ENCODE peak calls at places on chromosomes 3 and 15, in nine cellular contexts. J is uterus; L is adrenal gland; R is body of pancreas; H is CD8-positive, alpha-beta memory T cell; V is aorta; P is IMR-90; E is colonic mucosa; Y is right lobe of liver. B is an unnamed sample. For H3K9me3 and H3K4me1, the result is how much of the 10 kb centered on the place peaks cover.

GRCh38 chr3:169666079-169666436 is 2.5 kb upstream of the MECOM start:
- DNase-seq in J (no peak), L (no peak), R (no peak), H (no peak), V (no peak), P (no peak), E (no peak), Y (no peak), B (no peak)

GRCh38 chr3:8239095-8239494 is 262.5 kb upstream of the LMCD1 start:
- DNase-seq in J (no peak), L (no peak), R (no peak), H (no peak), V (no peak), P (no peak), E (no peak), Y (peak), B (no peak)

GRCh38 chr15:96325579-96326331 is 4.7 kb upstream of the NR2F2 start:
- DNase-seq in J (no peak), L (no peak), R (no peak), H (no peak), V (no peak), P (peak), E (no peak), Y (no peak), B (no peak)

GRCh38 chr15:85125056-85125661 is 143.5 kb downstream of the PDE8A start:
- DNase-seq in J (no peak), L (no peak), R (no peak), H (no peak), V (no peak), P (peak), E (no peak), Y (no peak), B (no peak)

GRCh38 chr3:138569090-138569489 is 25.0 kb downstream of the CEP70 start:
- DNase-seq in J (no peak), L (no peak), R (no peak), H (no peak), V (no peak), P (peak), E (no peak), Y (no peak), B (no peak)

GRCh38 chr3:61765109-61765876 is 203.9 kb downstream of the PTPRG start:
- DNase-seq in J (no peak), L (no peak), R (no peak), H (no peak), V (no peak), P (no peak), E (no peak), Y (no peak), B (no peak)

GRCh38 chr3:184512621-184513020 is 49.0 kb upstream of the EPHB3 start:
- DNase-seq in J (no peak), L (no peak), R (no peak), H (no peak), V (no peak), P (no peak), E (peak), Y (no peak), B (no peak)

GRCh38 chr3:38648024-38648658 is 1.3 kb downstream of the SCN5A start:
- DNase-seq in J (no peak), L (peak), R (no peak), H (no peak), V (no peak), P (no peak), E (no peak), Y (no peak), B (no peak)

GRCh38 chr3:112633757-112634156 is 7.2 kb downstream of the CCDC80 start:
- DNase-seq in J (no peak), L (no peak), R (no peak), H (no peak), V (no peak), P (no peak), E (peak), Y (no peak), B (no peak)

GRCh38 chr3:87145553-87145952 is 81.6 kb upstream of the CHMP2B start:
- DNase-seq in J (no peak), L (no peak), R (no peak), H (no peak), V (no peak), P (peak), E (no peak), Y (no peak), B (no peak)

GRCh38 chr3:61562042-61562809 is 855 bp downstream of the PTPRG start:
- DNase-seq in J (no peak), L (no peak), R (no peak), H (no peak), V (peak), P (peak), E (peak), Y (peak), B (peak)

GRCh38 chr3:55623786-55624185 is 136.7 kb upstream of the WNT5A start:
- DNase-seq in J (no peak), L (no peak), R (no peak), H (no peak), V (no peak), P (peak), E (no peak), Y (no peak), B (no peak)

GRCh38 chr15:91348812-91349500 is 248.9 kb downstream of the SV2B start:
- DNase-seq in J (no peak), L (no peak), R (no peak), H (peak), V (no peak), P (no peak), E (no peak), Y (no peak), B (no peak)

GRCh38 chr3:174891524-174892203 is 32.5 kb downstream of the NAALADL2 start:
- DNase-seq in J (no peak), L (no peak), R (no peak), H (no peak), V (no peak), P (peak), E (no peak), Y (no peak), B (no peak)

GRCh38 chr3:76582632-76583378 is 457.1 kb upstream of the ROBO2 start:
- DNase-seq in J (no peak), L (no peak), R (no peak), H (no peak), V (no peak), P (peak), E (no peak), Y (no peak), B (no peak)

GRCh38 chr3:81713018-81713417 is 48.4 kb downstream of the GBE1 start:
- DNase-seq in J (no peak), L (no peak), R (no peak), H (no peak), V (no peak), P (no peak), E (no peak), Y (no peak), B (no peak)

GRCh38 chr3:41174703-41174964 is 24.7 kb upstream of the CTNNB1 start:
- DNase-seq in J (no peak), L (no peak), R (no peak), H (no peak), V (no peak), P (no peak), E (no peak), Y (no peak), B (no peak)

DNA sequence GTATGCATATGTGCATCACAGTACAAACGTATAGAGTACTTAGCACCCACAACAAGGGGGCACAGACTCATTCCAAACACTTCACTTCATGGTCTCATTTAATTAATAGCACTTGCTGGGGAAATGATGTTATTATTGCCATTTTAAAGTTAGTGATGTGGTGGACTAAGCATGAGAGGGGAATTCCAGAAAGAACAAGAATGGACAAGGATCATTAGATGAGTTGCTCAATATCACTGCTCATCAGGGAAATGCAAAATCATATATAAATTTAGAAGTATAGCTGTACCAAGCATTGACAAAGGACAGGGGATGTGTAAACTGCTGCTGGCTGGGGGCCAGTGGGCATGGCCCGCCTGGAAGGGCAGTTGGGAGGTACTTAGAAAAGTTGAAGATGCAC is 14.7 kb downstream of the PRR20G start:
- DNase-seq in J (no peak), L (no peak), R (no peak), H (no peak), V (no peak), P (no peak), E (no peak), Y (no peak), B (no peak)
- H3K9me3 ChIP-seq in J (under half), L (under half), R (under half), H (under half), V (under half), P (under half), E (under half), Y (under half), B (under half)

GRCh38 chr15:98786706-98787105 is 138.4 kb downstream of the IGF1R start:
- DNase-seq in J (no peak), L (no peak), R (no peak), H (no peak), V (no peak), P (no peak), E (no peak), Y (no peak), B (no peak)
- H3K4me1 ChIP-seq in J (under half), L (under half), R (half or more), H (under half), V (under half), P (under half), E (under half), Y (under half), B (under half)

GRCh38 chr3:104820959-104821358 is 545.8 kb upstream of the ALCAM start:
- DNase-seq in J (no peak), L (no peak), R (no peak), H (no peak), V (no peak), P (no peak), E (no peak), Y (no peak), B (no peak)

GRCh38 chr3:104810896-104811295 is 555.8 kb upstream of the ALCAM start:
- DNase-seq in J (no peak), L (no peak), R (peak), H (no peak), V (no peak), P (no peak), E (no peak), Y (no peak), B (no peak)

GRCh38 chr3:104819333-104819732 is 547.4 kb upstream of the ALCAM start:
- DNase-seq in J (no peak), L (no peak), R (no peak), H (no peak), V (no peak), P (no peak), E (no peak), Y (no peak), B (no peak)

GRCh38 chr3:104816008-104816407 is 550.7 kb upstream of the ALCAM start:
- DNase-seq in J (no peak), L (no peak), R (no peak), H (no peak), V (no peak), P (no peak), E (no peak), Y (no peak), B (no peak)
- H3K27ac ChIP-seq in J (no peak), L (no peak), R (no peak), H (no peak), V (no peak), P (no peak), E (no peak), Y (no peak), B (no peak)

GRCh38 chr3:178989821-178990220 is 81.8 kb downstream of the ZMAT3 start:
- DNase-seq in J (no peak), L (no peak), R (no peak), H (no peak), V (no peak), P (no peak), E (no peak), Y (no peak), B (no peak)
- H3K9me3 ChIP-seq in J (under half), L (under half), R (under half), H (under half), V (under half), P (under half), E (under half), Y (under half), B (under half)

DNA sequence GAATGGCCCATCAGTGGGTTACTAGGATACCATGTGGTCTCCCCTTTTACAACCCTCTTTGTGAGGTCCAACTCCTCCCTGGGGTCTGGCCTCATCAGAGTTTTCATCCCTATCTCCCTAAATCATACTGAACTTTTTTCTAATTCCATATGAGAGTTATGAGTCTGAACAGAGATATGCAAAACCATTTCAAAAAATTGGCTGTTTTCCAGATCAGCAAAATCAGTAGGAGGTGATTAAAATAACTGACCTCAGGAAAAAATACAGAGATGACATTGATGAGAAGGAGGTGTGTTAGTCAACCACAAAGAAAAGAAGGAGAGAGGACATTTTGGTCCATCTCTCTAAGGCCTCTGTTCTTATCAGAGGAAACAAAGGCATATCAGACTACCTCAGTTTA is 200.8 kb upstream of the CFAP20DC start:
- DNase-seq in J (no peak), L (no peak), R (no peak), H (no peak), V (no peak), P (no peak), E (no peak), Y (no peak), B (no peak)
- H3K4me1 ChIP-seq in J (under half), L (under half), R (under half), H (under half), V (under half), P (under half), E (under half), Y (under half), B (under half)

GRCh38 chr15:78063966-78064365 is 13.5 kb downstream of the TBC1D2B start:
- DNase-seq in J (no peak), L (peak), R (no peak), H (no peak), V (no peak), P (peak), E (no peak), Y (peak), B (no peak)
- H3K27ac ChIP-seq in J (peak), L (peak), R (peak), H (no peak), V (peak), P (peak), E (peak), Y (peak), B (no peak)

DNA sequence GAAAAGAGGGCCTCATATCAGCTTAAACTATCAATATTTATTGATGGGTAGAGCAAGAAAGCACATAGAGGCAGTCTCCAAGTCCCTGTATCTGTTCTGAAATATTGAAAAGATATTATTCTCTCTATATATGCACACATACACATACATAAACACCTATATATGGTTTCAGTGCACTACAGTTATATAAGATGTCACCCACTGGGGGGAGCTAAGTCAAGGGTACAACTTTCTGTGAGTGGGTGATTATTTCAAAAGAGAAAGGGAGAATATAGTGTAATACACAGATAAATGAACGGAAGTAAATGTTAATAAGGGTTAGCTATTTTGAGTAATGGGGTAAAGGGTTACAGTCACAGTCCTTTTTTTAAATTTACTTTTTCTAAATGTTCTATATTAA is 8.8 kb downstream of the SNTN start:
- DNase-seq in J (no peak), L (no peak), R (no peak), H (no peak), V (no peak), P (no peak), E (no peak), Y (no peak), B (no peak)
- H3K9me3 ChIP-seq in J (under half), L (under half), R (under half), H (under half), V (under half), P (under half), E (under half), Y (under half), B (under half)

GRCh38 chr3:71402280-71402679 is 181.2 kb downstream of the FOXP1 start:
- DNase-seq in J (no peak), L (no peak), R (no peak), H (no peak), V (no peak), P (no peak), E (no peak), Y (no peak), B (no peak)

GRCh38 chr3:71401695-71402231 is 181.8 kb downstream of the FOXP1 start:
- DNase-seq in J (no peak), L (no peak), R (no peak), H (no peak), V (no peak), P (no peak), E (peak), Y (no peak), B (no peak)

GRCh38 chr3:71399478-71399877 is 184.1 kb downstream of the FOXP1 start:
- DNase-seq in J (no peak), L (no peak), R (no peak), H (no peak), V (no peak), P (no peak), E (no peak), Y (no peak), B (no peak)

GRCh38 chr3:71402872-71403271 is 180.7 kb downstream of the FOXP1 start:
- DNase-seq in J (no peak), L (no peak), R (no peak), H (no peak), V (no peak), P (no peak), E (no peak), Y (no peak), B (no peak)

GRCh38 chr3:71400986-71401451 is 182.5 kb downstream of the FOXP1 start:
- DNase-seq in J (no peak), L (no peak), R (no peak), H (no peak), V (no peak), P (no peak), E (no peak), Y (no peak), B (no peak)
- H3K4me1 ChIP-seq in J (under half), L (under half), R (under half), H (half or more), V (under half), P (under half), E (under half), Y (under half), B (under half)

GRCh38 chr3:48548731-48549705 is 7.6 kb downstream of the PFKFB4 start:
- DNase-seq in J (peak), L (peak), R (peak), H (peak), V (peak), P (peak), E (peak), Y (peak), B (peak)

GRCh38 chr3:48555231-48555948 is 1.2 kb downstream of the PFKFB4 start:
- DNase-seq in J (no peak), L (no peak), R (no peak), H (no peak), V (no peak), P (no peak), E (no peak), Y (no peak), B (no peak)

GRCh38 chr3:48555949-48556795 is 431 bp downstream of the PFKFB4 start:
- DNase-seq in J (no peak), L (no peak), R (peak), H (no peak), V (no peak), P (no peak), E (no peak), Y (no peak), B (peak)

GRCh38 chr3:48553886-48554845 is 2.4 kb downstream of the PFKFB4 start:
- DNase-seq in J (no peak), L (no peak), R (no peak), H (no peak), V (no peak), P (no peak), E (no peak), Y (no peak), B (no peak)

DNA sequence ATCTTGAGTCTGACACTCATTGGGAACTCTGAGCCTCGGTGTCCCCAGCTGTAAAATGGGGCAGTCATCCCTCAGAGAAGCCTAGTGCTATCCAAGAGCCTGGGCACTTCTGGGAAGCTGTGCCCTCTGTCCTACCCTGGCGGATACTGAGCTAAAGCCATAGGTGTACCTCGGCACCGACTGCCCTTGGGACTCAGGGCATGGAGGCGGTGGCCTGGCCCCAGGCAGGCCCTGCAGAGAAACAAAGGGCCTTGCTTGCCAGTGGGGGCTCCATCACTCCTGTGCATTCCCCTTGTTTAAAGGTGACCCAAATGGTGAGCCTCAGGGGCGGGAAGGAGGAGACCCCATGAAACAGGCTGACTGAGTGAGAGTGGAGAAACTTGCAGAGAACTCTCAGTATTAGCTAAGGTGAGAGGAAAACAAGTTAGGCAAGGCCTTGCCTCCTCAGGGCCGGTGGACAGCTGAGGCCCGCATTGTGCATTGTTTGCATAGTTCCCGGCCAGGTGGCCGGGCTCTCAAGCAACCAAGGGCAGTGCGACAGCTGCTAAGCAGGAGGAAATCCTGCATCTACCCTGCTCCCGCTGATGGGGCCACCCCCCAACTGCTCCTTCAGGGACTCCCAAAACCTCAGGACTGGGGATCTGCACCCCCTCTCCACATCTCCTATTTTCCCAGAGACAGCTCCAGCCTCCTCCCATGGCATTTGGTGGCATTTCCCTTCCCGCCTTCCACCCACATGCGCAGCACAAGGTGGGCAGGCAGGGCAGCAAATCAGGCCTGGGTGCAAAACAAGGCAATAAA is 4.3 kb downstream of the PFKFB4 start:
- DNase-seq in J (no peak), L (no peak), R (peak), H (no peak), V (no peak), P (no peak), E (no peak), Y (no peak), B (no peak)
- H3K27ac ChIP-seq in J (no peak), L (no peak), R (peak), H (no peak), V (no peak), P (no peak), E (peak), Y (no peak), B (no peak)

DNA sequence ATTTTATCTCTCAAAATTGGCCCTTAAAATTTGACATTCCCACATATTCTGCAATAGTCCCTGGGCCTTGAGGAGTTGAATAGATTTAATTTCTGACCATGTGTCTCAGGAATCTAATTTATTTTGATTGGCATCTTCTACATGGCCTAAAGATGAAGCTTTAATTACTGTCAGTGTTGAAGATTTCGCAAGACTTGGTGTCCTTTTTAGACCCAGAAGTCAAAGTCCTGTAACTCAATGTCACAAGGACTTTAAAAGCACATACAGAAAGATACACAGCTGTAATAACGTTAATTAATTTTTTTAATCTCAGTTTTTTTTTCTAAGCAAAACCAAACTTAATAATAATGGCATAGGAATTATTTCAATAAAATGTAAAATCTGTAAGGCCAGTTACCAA is 163.9 kb downstream of the SUCNR1 start:
- DNase-seq in J (no peak), L (no peak), R (no peak), H (no peak), V (no peak), P (no peak), E (no peak), Y (no peak), B (no peak)
- H3K9me3 ChIP-seq in J (under half), L (under half), R (under half), H (under half), V (under half), P (under half), E (under half), Y (under half), B (under half)